ENCODE peak calls at places on chromosomes 13 and 19, in five cellular contexts. C, Q, E, M and B are unnamed samples.

GRCh38 chr19:45253396-45254027 is 2.4 kb downstream of the MARK4 start:
- DNase-seq in M (no peak), E (no peak), Q (peak; percentile 11), C (no peak), B (no peak)

GRCh38 chr19:54183431-54183830 is 5.9 kb downstream of the MBOAT7 start:
- DNase-seq in C (no peak), M (peak; percentile 44), Q (no peak), E (no peak), B (no peak)

GRCh38 chr19:17627161-17627560 is 61.0 kb downstream of the UNC13A start:
- DNase-seq in M (no peak), C (no peak), E (no peak), Q (no peak), B (no peak)

GRCh38 chr19:11091343-11092153 is 2.3 kb downstream of the LDLR start:
- DNase-seq in C (peak; percentile 71), Q (no peak), M (peak; percentile 59), E (no peak), B (no peak)

GRCh38 chr19:33473644-33474305 is 47.8 kb downstream of the PEPD start:
- DNase-seq in C (no peak), E (no peak), Q (no peak), M (no peak), B (no peak)

GRCh38 chr13:108733141-108733540 is 103.7 kb downstream of the MYO16 start:
- DNase-seq in E (no peak), M (no peak), C (no peak), Q (no peak), B (no peak)

GRCh38 chr19:11066326-11066725 is 22.9 kb upstream of the LDLR start:
- DNase-seq in C (no peak), M (no peak), Q (no peak), E (no peak), B (no peak)

GRCh38 chr19:7294571-7295212 is 478 bp upstream of the INSR start:
- DNase-seq in Q (peak; percentile 30), M (peak; percentile 93), E (peak; percentile 79), C (peak; percentile 78), B (peak; percentile 33)

GRCh38 chr13:97659602-97660001 is 225.6 kb downstream of the RAP2A start:
- DNase-seq in Q (no peak), M (no peak), C (no peak), E (no peak), B (no peak)

GRCh38 chr13:83941669-83942335 is 59.5 kb upstream of the SLITRK1 start:
- DNase-seq in C (no peak), Q (no peak), M (no peak), E (no peak), B (no peak)

GRCh38 chr19:1313695-1314613 is 28.3 kb downstream of the EFNA2 start:
- DNase-seq in Q (no peak), E (no peak), M (no peak), C (no peak), B (no peak)

GRCh38 chr13:39362652-39363390 is 240.2 kb downstream of the LHFPL6 start:
- DNase-seq in E (no peak), M (no peak), Q (no peak), C (no peak), B (no peak)

GRCh38 chr13:29664591-29664990 is 69.1 kb upstream of the SLC7A1 start:
- DNase-seq in M (no peak), C (no peak), Q (no peak), E (no peak), B (no peak)

GRCh38 chr19:46202872-46203860 is 26.4 kb upstream of the IGFL1 start:
- DNase-seq in C (no peak), Q (no peak), M (no peak), E (no peak), B (no peak)

GRCh38 chr19:17553256-17553655 is 2.2 kb upstream of the COLGALT1 start:
- DNase-seq in E (peak; percentile 77), M (peak; percentile 84), Q (peak; percentile 53), C (peak; percentile 76), B (no peak)

GRCh38 chr19:46180701-46181385 is 32.8 kb downstream of the IGFL2 start:
- DNase-seq in Q (no peak), M (no peak), C (no peak), E (no peak), B (no peak)

GRCh38 chr19:39483141-39483540 is 2.5 kb downstream of the TIMM50 start:
- DNase-seq in M (no peak), C (no peak), E (no peak), Q (no peak), B (no peak)

GRCh38 chr13:112752711-112753541 is 63.1 kb downstream of the ATP11A start:
- DNase-seq in C (no peak), M (peak; percentile 37), E (no peak), Q (peak; percentile 86), B (peak; percentile 72)

DNA sequence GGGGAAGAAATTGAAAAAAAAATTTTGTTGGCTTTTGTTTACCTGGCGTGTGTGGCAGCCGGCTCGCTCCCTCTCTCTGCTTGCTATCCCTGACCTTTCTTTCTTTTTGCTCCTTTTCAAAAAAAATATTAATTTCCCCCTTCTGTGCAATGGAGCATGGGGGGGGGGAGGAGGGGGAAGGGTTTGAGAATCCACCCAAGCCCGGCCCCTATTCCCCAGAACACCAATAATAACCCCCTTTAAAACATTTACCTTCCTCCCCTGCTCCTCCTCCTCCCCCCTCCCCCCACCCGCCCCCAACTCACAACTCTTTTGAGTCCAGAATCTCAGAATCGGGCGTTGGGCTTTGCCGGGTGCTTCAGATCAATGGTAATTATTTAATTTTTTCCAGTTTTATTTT is 28.4 kb downstream of the NFIX start:
- DNase-seq in E (no peak), C (no peak), Q (no peak), M (no peak), B (no peak)
- H3K4me3 ChIP-seq in E (peak overlapping the region; percentile 32), C (peak overlapping the region; percentile 50), Q (no peak overlapping the region), M (peak overlapping the region; percentile 64), B (no peak overlapping the region)

GRCh38 chr19:18636969-18637629 is at the start of gene KLHL26:
- DNase-seq in E (no peak), M (no peak), Q (peak; percentile 13), C (no peak), B (no peak)

GRCh38 chr19:18637644-18638630 is 1.1 kb downstream of the KLHL26 start:
- DNase-seq in Q (peak; percentile 21), E (no peak), M (no peak), C (no peak), B (peak; percentile 21)

GRCh38 chr19:18636183-18636968 is 452 bp upstream of the KLHL26 start:
- DNase-seq in M (peak; percentile 99), Q (peak; percentile 99), C (peak; percentile 98), E (peak; percentile 99), B (peak; percentile 96)

GRCh38 chr19:18634612-18635290 is 2.1 kb upstream of the KLHL26 start:
- DNase-seq in Q (no peak), E (no peak), C (no peak), M (no peak), B (no peak)

DNA sequence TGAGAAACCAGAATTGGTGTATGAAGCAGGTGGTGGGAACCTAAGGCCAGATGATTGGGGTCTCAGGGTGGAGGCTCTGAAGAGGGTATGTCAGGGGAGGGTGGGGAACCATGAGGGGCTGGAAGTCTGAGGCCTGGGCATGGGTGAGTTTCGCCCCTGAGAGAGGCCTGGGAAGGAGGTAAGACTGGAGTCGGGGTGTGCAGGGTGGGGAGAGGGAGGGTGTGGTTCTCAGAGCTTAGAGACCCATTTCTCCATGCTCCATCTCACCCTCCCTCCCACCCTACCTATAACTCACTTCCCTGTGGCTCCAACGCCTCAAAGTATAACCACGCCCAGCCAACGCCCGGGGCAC is 1.0 kb upstream of the KLHL26 start:
- DNase-seq in Q (no peak), M (no peak), C (no peak), E (no peak), B (no peak)
- H3K4me3 ChIP-seq in Q (no peak overlapping the region), M (peak overlapping the region; percentile 88), C (peak overlapping the region; percentile 82), E (no peak overlapping the region), B (no peak overlapping the region)

GRCh38 chr13:42876270-42876714 is 94.9 kb downstream of the FAM216B start:
- DNase-seq in Q (no peak), C (no peak), M (no peak), E (no peak), B (no peak)
- H3K4me3 ChIP-seq in Q (no peak overlapping the region), C (no peak overlapping the region), M (no peak overlapping the region), E (no peak overlapping the region), B (no peak overlapping the region)

DNA sequence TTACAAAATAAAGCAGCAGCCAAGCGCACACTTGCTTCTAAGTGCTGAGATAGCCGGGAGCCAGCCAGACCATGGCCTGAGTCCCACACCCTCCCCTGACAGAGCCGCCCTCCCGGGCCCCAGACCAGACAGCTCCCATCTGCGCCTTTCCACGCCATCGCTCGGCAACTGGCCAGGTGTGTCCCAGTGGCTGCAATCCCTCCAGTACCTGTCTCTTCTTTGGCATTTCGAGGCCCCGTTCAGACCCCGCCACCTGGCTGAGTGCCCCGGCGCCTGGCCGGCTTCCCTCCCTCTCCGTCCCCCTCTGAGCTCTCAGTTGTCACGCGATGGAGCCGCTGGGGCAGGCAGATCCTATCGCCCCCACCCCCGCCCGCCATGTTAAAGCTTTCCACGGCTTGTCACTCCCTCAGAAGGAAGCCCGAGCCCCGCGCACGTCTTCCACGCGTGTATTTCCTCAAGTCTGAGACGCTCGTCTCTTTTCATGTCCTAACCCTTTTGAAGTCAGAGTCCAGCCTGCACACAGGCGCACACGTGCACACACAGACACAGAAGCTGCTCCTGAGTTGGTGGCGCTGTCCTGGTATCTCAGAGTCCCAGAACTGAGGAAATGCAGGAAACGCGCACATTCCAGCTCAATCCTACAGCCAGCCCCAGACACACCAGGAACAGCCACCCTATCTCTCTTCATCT is 7.9 kb downstream of the MLLT1 start:
- DNase-seq in Q (no peak), M (peak; percentile 94), C (peak; percentile 83), E (peak; percentile 96), B (no peak)
- H3K4me3 ChIP-seq in Q (no peak overlapping the region), M (peak overlapping the region; percentile 56), C (peak overlapping the region; percentile 50), E (peak overlapping the region; percentile 25), B (no peak overlapping the region)

DNA sequence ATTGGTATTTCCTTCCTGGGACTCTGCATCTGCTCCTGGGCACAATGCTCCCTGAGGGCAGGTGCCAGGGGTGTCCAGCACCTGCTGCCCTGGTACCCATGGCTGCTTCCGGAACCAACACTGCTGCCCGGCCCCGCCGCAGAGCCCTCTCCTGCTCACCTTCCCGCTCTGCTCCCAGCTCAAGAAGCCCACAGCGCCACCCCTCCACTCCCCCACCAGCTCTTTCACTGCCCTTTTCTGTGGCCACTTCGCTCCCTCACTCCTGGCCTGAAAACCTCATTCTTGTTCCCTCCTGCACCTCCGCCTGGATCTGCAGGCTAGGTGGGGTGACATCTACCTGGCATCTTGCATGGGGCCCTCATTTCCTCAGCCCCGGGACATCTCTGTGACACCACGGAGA is 6.4 kb downstream of the ZNF787 start:
- DNase-seq in M (no peak), E (no peak), Q (no peak), C (no peak), B (no peak)
- H3K4me3 ChIP-seq in M (peak overlapping the region; percentile 22), E (no peak overlapping the region), Q (no peak overlapping the region), C (no peak overlapping the region), B (no peak overlapping the region)

DNA sequence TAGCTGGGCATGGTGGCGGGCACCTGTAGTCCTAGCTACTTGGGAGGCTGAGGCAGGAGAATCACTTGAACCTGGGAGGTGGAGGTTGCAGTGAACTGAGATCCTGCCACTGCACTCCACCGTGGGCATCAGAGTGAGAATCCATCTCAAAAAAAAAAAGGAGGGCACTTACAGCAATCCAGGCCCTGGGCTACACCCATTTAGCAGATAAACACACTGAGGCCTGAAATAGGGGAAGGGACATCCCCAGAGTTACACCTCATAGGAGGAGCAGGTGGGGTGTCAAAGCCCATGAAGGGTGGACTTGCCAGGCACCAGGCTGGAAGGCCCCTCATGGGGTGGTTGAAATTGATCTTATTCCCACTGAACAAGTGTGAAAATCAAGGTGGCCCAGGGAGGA is 13.9 kb upstream of the PLAUR start:
- DNase-seq in E (no peak), M (no peak), Q (no peak), C (no peak), B (no peak)
- H3K4me3 ChIP-seq in E (no peak overlapping the region), M (no peak overlapping the region), Q (no peak overlapping the region), C (no peak overlapping the region), B (no peak overlapping the region)